ENCODE peak calls at places on chromosome 17, in four cellular contexts. C, Z, M and P are unnamed samples.
A peak's percentile ranks its signal among the peaks of the same experiment; 100 is the strongest.

GRCh38 chr17:82888583-82889495 is 49.0 kb upstream of the ZNF750 start:
- DNase-seq in C (no peak), M (no peak), Z (peak; percentile 93), P (no peak)

GRCh38 chr17:40646791-40647548 is 648 bp downstream of the SMARCE1 start:
- DNase-seq in M (no peak), C (no peak), Z (no peak), P (peak; percentile 10)

GRCh38 chr17:80861892-80862291 is 129.7 kb upstream of the CHMP6 start:
- DNase-seq in C (no peak), Z (peak; percentile 46), M (no peak), P (no peak)

GRCh38 chr17:14792751-14793150 is 472.4 kb downstream of the PMP22 start:
- DNase-seq in C (no peak), M (no peak), Z (peak; percentile 54), P (peak; percentile 20)

GRCh38 chr17:10357768-10358167 is 15.0 kb downstream of the MYH13 start:
- DNase-seq in Z (no peak), M (no peak), C (no peak), P (peak; percentile 4)

GRCh38 chr17:21196126-21196525 is 17.8 kb downstream of the TMEM11 start:
- DNase-seq in Z (no peak), M (no peak), C (no peak), P (peak; percentile 10)

GRCh38 chr17:79046501-79047280 is 22.7 kb downstream of the C1QTNF1 start:
- DNase-seq in C (no peak), M (no peak), Z (no peak), P (no peak)

GRCh38 chr17:181213-182163 is at the start of gene DOC2B:
- DNase-seq in C (no peak), M (peak; percentile 27), Z (peak; percentile 72), P (peak; percentile 8)

GRCh38 chr17:36188891-36189306 is 7.7 kb downstream of the CCL3L1 start:
- DNase-seq in Z (no peak), C (no peak), M (no peak), P (no peak)

GRCh38 chr17:44128383-44128782 is 4.9 kb upstream of the HDAC5 start:
- DNase-seq in C (no peak), M (no peak), Z (no peak), P (no peak)

GRCh38 chr17:19728114-19728495 is 11.7 kb upstream of the SLC47A2 start:
- DNase-seq in Z (peak; percentile 91), M (peak; percentile 77), C (peak; percentile 67), P (peak; percentile 59)

GRCh38 chr17:66459811-66460270 is 157.4 kb downstream of the PRKCA start:
- DNase-seq in M (no peak), C (peak; percentile 97), Z (no peak), P (peak; percentile 97)

GRCh38 chr17:55295411-55296170 is 30.8 kb downstream of the HLF start:
- DNase-seq in C (peak; percentile 7), M (no peak), Z (peak; percentile 78), P (peak; percentile 79)

GRCh38 chr17:69451416-69452394 is 37.2 kb downstream of the MAP2K6 start:
- DNase-seq in C (no peak), Z (no peak), M (no peak), P (no peak)

GRCh38 chr17:2936771-2937321 is 126.6 kb downstream of the OR1D5 start:
- DNase-seq in Z (no peak), C (no peak), M (no peak), P (no peak)

GRCh38 chr17:47401100-47401499 is 77.3 kb downstream of the EFCAB13 start:
- DNase-seq in C (no peak), M (no peak), Z (no peak), P (no peak)

GRCh38 chr17:14276535-14277250 is 24.2 kb upstream of the HS3ST3B1 start:
- DNase-seq in C (no peak), M (no peak), Z (no peak), P (no peak)

GRCh38 chr17:81285179-81285878 is 9.8 kb downstream of the SLC38A10 start:
- DNase-seq in Z (peak; percentile 89), M (no peak), C (no peak), P (no peak)

GRCh38 chr17:63675607-63676539 is 24.1 kb downstream of the LIMD2 start:
- DNase-seq in C (peak; percentile 48), M (no peak), Z (peak; percentile 85), P (peak; percentile 93)

GRCh38 chr17:49401971-49402491 is 12.7 kb downstream of the PHB1 start:
- DNase-seq in Z (no peak), M (no peak), C (no peak), P (no peak)

GRCh38 chr17:67336859-67337258 is 29.5 kb downstream of the PSMD12 start:
- DNase-seq in M (no peak), C (no peak), Z (peak; percentile 59), P (no peak)

GRCh38 chr17:58189436-58190146 is 2.9 kb upstream of the EPX start:
- DNase-seq in C (peak; percentile 23), M (no peak), Z (no peak), P (peak; percentile 98)

GRCh38 chr17:29051194-29051593 is 8.3 kb downstream of the PIPOX start:
- DNase-seq in C (no peak), M (no peak), Z (no peak), P (no peak)

GRCh38 chr17:36641877-36642845 is 40.8 kb downstream of the MRM1 start:
- DNase-seq in M (no peak), C (no peak), Z (no peak), P (no peak)

GRCh38 chr17:56099649-56100048 is 53.6 kb upstream of the ANKFN1 start:
- DNase-seq in M (no peak), Z (no peak), C (no peak), P (no peak)

GRCh38 chr17:42928714-42929496 is 28.3 kb downstream of the G6PC1 start:
- DNase-seq in Z (no peak), C (peak; percentile 52), M (peak; percentile 36), P (peak; percentile 78)